ENCODE peak calls at places on chromosomes 16 and 17, in eight cellular contexts. Q is CD4-positive, alpha-beta T cell; V is A549; D is ovary; A is upper lobe of right lung; H is neural crest cell; I is left ventricle myocardium inferior; C is nephron progenitor cell. B is an unnamed sample.

GRCh38 chr17:61128671-61129115 is 270.9 kb upstream of the TBX2 start:
- DNase-seq in H (no peak), D (no peak), I (no peak), A (no peak), Q (no peak), V (no peak), C (no peak), B (peak)

GRCh38 chr17:41967921-41968578 is 1.5 kb downstream of the CNP start:
- DNase-seq in I (no peak), Q (no peak), D (no peak), V (no peak), C (no peak), H (no peak), A (no peak), B (no peak)

GRCh38 chr16:81003610-81004460 is 2.9 kb downstream of the CMC2 start:
- DNase-seq in H (no peak), Q (no peak), I (no peak), C (no peak), V (no peak), D (no peak), A (no peak), B (peak)

GRCh38 chr16:13909872-13910303 is 10.1 kb upstream of the ERCC4 start:
- DNase-seq in Q (no peak), H (no peak), V (peak), A (no peak), D (peak), C (no peak), I (peak), B (peak)

GRCh38 chr17:8709006-8709405 is 35.6 kb downstream of the CCDC42 start:
- DNase-seq in C (no peak), D (no peak), I (no peak), A (no peak), V (no peak), H (no peak), Q (no peak), B (no peak)

GRCh38 chr16:82655315-82655714 is 28.5 kb downstream of the CDH13 start:
- DNase-seq in D (no peak), I (no peak), Q (peak), H (no peak), V (no peak), C (no peak), A (no peak), B (peak)

GRCh38 chr17:40873801-40874200 is 6.8 kb upstream of the KRT12 start:
- DNase-seq in I (no peak), Q (no peak), C (no peak), V (no peak), H (no peak), A (no peak), D (no peak), B (no peak)

GRCh38 chr17:81646869-81647600 is 9.3 kb downstream of the PDE6G start:
- DNase-seq in V (no peak), I (no peak), Q (no peak), A (no peak), C (no peak), H (no peak), D (no peak), B (no peak)

GRCh38 chr16:8853611-8854010 is 15.2 kb downstream of the CARHSP1 start:
- DNase-seq in H (no peak), A (peak), D (no peak), V (no peak), I (no peak), Q (no peak), C (no peak), B (no peak)

GRCh38 chr17:79809530-79810137 is 12.8 kb upstream of the CBX8 start:
- DNase-seq in A (no peak), C (no peak), H (no peak), I (no peak), D (no peak), V (no peak), Q (no peak), B (no peak)

GRCh38 chr17:39219647-39220154 is 6.0 kb downstream of the STAC2 start:
- DNase-seq in Q (no peak), I (peak), H (no peak), V (no peak), A (no peak), C (no peak), D (no peak), B (no peak)

GRCh38 chr16:12904041-12904671 is 2.8 kb downstream of the SHISA9 start:
- DNase-seq in Q (no peak), V (no peak), I (no peak), C (peak), H (no peak), A (no peak), D (no peak), B (no peak)

GRCh38 chr16:12903325-12904040 is 2.1 kb downstream of the SHISA9 start:
- DNase-seq in I (no peak), C (peak), A (no peak), D (no peak), V (no peak), H (peak), Q (no peak), B (no peak)

GRCh38 chr16:12906765-12907516 is 5.5 kb downstream of the SHISA9 start:
- DNase-seq in Q (no peak), A (no peak), I (no peak), D (no peak), V (no peak), H (no peak), C (no peak), B (no peak)

GRCh38 chr16:12906271-12906670 is 4.9 kb downstream of the SHISA9 start:
- DNase-seq in A (no peak), H (no peak), Q (no peak), D (no peak), C (no peak), V (no peak), I (no peak), B (no peak)

GRCh38 chr16:12907670-12908233 is 6.4 kb downstream of the SHISA9 start:
- DNase-seq in D (no peak), V (peak), A (no peak), I (no peak), C (no peak), Q (no peak), H (no peak), B (no peak)
- TF ChIP-seq CTCF in D (no peak), V (peak), A (no peak), I (no peak), C (no peak), Q (no peak), H (peak), B (no peak)

GRCh38 chr17:44354582-44355309 is 8.9 kb downstream of the FAM171A2 start:
- DNase-seq in A (peak), C (peak), H (peak), Q (peak), I (peak), V (no peak), D (peak), B (no peak)
- TF ChIP-seq CTCF in A (peak), C (peak), H (peak), Q (no peak), I (peak), V (peak), D (no peak), B (peak)

GRCh38 chr16:64047207-64047606 is 1074.7 kb downstream of the CDH11 start:
- DNase-seq in A (no peak), D (no peak), H (no peak), V (no peak), C (no peak), Q (no peak), I (no peak), B (no peak)

GRCh38 chr16:64047878-64048277 is 1074.0 kb downstream of the CDH11 start:
- DNase-seq in A (no peak), H (no peak), I (no peak), D (no peak), C (no peak), V (no peak), Q (no peak), B (no peak)

GRCh38 chr16:64051826-64052225 is 1070.0 kb downstream of the CDH11 start:
- DNase-seq in V (no peak), Q (no peak), I (no peak), D (no peak), A (no peak), C (no peak), H (no peak), B (peak)
- TF ChIP-seq CTCF in V (no peak), Q (no peak), I (peak), D (no peak), A (peak), C (peak), H (peak), B (no peak)

DNA sequence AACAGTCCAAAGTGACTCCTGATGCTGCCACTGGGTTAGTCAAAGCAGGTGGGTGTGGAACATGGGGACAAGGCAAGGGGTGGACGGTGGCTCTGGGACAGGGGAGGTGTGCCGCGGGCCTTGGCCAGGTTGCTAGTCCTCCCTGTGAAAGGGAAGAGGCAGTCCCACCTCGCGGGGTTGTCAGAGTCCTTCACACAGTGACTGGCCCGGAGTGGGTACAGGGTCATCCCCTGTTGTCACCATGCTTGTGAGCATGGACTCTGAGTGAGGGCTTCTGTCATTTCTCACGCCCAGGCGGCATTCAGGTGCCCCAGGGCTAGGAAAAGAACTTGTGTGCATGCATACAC is 3.1 kb upstream of the ZNF469 start:
- DNase-seq in H (no peak), A (peak), I (peak), D (no peak), V (no peak), Q (no peak), C (no peak), B (no peak)
- TF ChIP-seq CTCF in H (no peak), A (no peak), I (no peak), D (no peak), V (no peak), Q (no peak), C (no peak), B (no peak)

GRCh38 chr17:48163809-48164208 is 56.2 kb downstream of the SNX11 start:
- DNase-seq in Q (no peak), V (no peak), C (no peak), A (no peak), D (no peak), I (no peak), H (no peak), B (no peak)
- TF ChIP-seq CTCF in Q (no peak), V (peak), C (no peak), A (no peak), D (no peak), I (no peak), H (no peak), B (no peak)

B was measured in fibroblast of the aortic adventitia.